ENCODE peak calls at places on chromosome 4, in ten cellular contexts. A is mesothelial cell of epicardium, X is T-helper 1 cell, C is NCI-H774, G is A549, H is foreskin fibroblast, B is HEK293T, L is GM03348, V is C1 segment of cervical spinal cord, D is epithelial cell of esophagus. W is an unnamed sample.

GRCh38 chr4:109408711-109409110 is 24.9 kb upstream of the SEC24B start:
- DNase-seq in C (no peak), D (peak), X (no peak), V (no peak), A (no peak), G (no peak), B (no peak), L (no peak), H (peak), W (no peak)

GRCh38 chr4:48268956-48269860 is at the start of gene TEC:
- DNase-seq in D (no peak), B (peak), C (peak), G (peak), A (no peak), H (peak), V (no peak), L (no peak), X (no peak), W (peak)

GRCh38 chr4:24519649-24520048 is 64.7 kb downstream of the DHX15 start:
- DNase-seq in D (peak), V (no peak), G (no peak), H (peak), X (no peak), B (no peak), C (no peak), L (peak), A (no peak), W (peak)

GRCh38 chr4:169439244-169439643 is 168.5 kb upstream of the SH3RF1 start:
- DNase-seq in H (peak), C (no peak), G (no peak), L (peak), V (no peak), A (no peak), D (no peak), B (no peak), X (no peak), W (no peak)

GRCh38 chr4:105990933-105991332 is 95.7 kb downstream of the NPNT start:
- DNase-seq in A (no peak), L (peak), G (peak), X (no peak), D (peak), H (peak), V (peak), B (no peak), C (no peak), W (peak)

GRCh38 chr4:184851200-184851541 is 25.4 kb upstream of the ACSL1 start:
- DNase-seq in A (no peak), V (no peak), B (no peak), G (no peak), H (no peak), C (no peak), D (peak), X (no peak), L (no peak), W (no peak)

GRCh38 chr4:125042031-125042430 is 272.7 kb upstream of the FAT4 start:
- DNase-seq in V (no peak), G (no peak), C (no peak), L (no peak), X (no peak), B (no peak), D (peak), H (no peak), A (no peak), W (no peak)

GRCh38 chr4:141524116-141524515 is 112.3 kb upstream of the IL15 start:
- DNase-seq in H (peak), C (no peak), G (no peak), A (no peak), L (peak), B (no peak), X (no peak), D (no peak), V (no peak), W (peak)

GRCh38 chr4:153045111-153045982 is 109.2 kb downstream of the FHDC1 start:
- DNase-seq in A (no peak), L (no peak), C (no peak), H (no peak), V (no peak), B (no peak), X (no peak), G (no peak), D (peak), W (peak)

GRCh38 chr4:155060873-155061272 is 147.6 kb upstream of the NPY2R start:
- DNase-seq in X (no peak), C (no peak), G (no peak), H (no peak), V (no peak), L (no peak), D (no peak), B (no peak), A (no peak), W (no peak)

GRCh38 chr4:2829933-2830451 is 13.7 kb upstream of the ADD1 start:
- DNase-seq in B (no peak), X (no peak), C (no peak), G (no peak), V (no peak), L (no peak), A (no peak), H (no peak), D (no peak), W (no peak)

GRCh38 chr4:8371251-8371995 is 69.1 kb downstream of the ACOX3 start:
- DNase-seq in V (no peak), H (no peak), A (no peak), B (no peak), L (no peak), G (no peak), X (no peak), C (no peak), D (no peak), W (no peak)

GRCh38 chr4:121253961-121254360 is 89.8 kb upstream of the TNIP3 start:
- DNase-seq in G (no peak), D (no peak), A (no peak), V (no peak), B (no peak), X (no peak), L (no peak), H (no peak), C (no peak), W (no peak)

GRCh38 chr4:54005475-54005874 is 58.9 kb downstream of the CHIC2 start:
- DNase-seq in D (peak), V (no peak), A (no peak), L (peak), B (no peak), X (no peak), G (no peak), H (no peak), C (no peak), W (peak)

GRCh38 chr4:83535520-83535944 is 376 bp upstream of the GPAT3 start:
- DNase-seq in L (peak), A (peak), G (no peak), H (peak), X (peak), C (peak), B (peak), D (peak), V (no peak), W (peak)

GRCh38 chr4:56244681-56245080 is 142.6 kb downstream of the AASDH start:
- DNase-seq in A (no peak), C (no peak), H (no peak), D (no peak), G (no peak), B (no peak), X (no peak), V (no peak), L (no peak), W (no peak)

GRCh38 chr4:139704915-139705485 is 39.4 kb downstream of the MGST2 start:
- DNase-seq in A (no peak), L (no peak), D (peak), X (no peak), V (no peak), H (no peak), B (no peak), G (peak), C (no peak), W (peak)

GRCh38 chr4:2350982-2351381 is 67.5 kb downstream of the ZFYVE28 start:
- DNase-seq in C (no peak), H (no peak), A (peak), G (no peak), X (no peak), V (no peak), L (no peak), D (no peak), B (no peak), W (no peak)

GRCh38 chr4:153161599-153161971 is 42.7 kb upstream of the TRIM2 start:
- DNase-seq in C (no peak), X (no peak), A (no peak), H (peak), G (no peak), V (no peak), B (no peak), D (no peak), L (no peak), W (no peak)

GRCh38 chr4:14749910-14750309 is 252.4 kb upstream of the CPEB2 start:
- DNase-seq in L (peak), A (no peak), C (peak), B (no peak), V (no peak), H (peak), X (no peak), D (peak), G (peak), W (peak)